ENCODE peak calls at places on chromosomes 16 and 17, in seven cellular contexts. One of them, this sample, is unnamed.

GRCh38 chr17:46099865-46100264 is 93.4 kb downstream of the KANSL1 start:
- DNase-seq in left ventricle myocardium superior: no peak
- DNase-seq in retina: no peak
- DNase-seq in germinal center: no peak
- DNase-seq in foreskin keratinocyte: no peak
- DNase-seq in stimulated activated CD4-positive, alpha-beta T cell treated with anti-CD3 and anti-CD28 coated beads, Interleukin-2, amount 100 ng/mL, for 24 hours: no peak
- DNase-seq in stimulated activated CD8-positive, alpha-beta memory T cell treated with anti-CD3 and anti-CD28 coated beads, Interleukin-7, amount 100 ng/mL, for 24 hours: no peak
- DNase-seq in this sample: no peak

GRCh38 chr17:56909742-56910508 is 3.9 kb downstream of the TRIM25 start:
- DNase-seq in retina: no peak
- DNase-seq in germinal center: no peak
- DNase-seq in stimulated activated CD8-positive, alpha-beta memory T cell treated with anti-CD3 and anti-CD28 coated beads, Interleukin-7, amount 100 ng/mL, for 24 hours: no peak
- DNase-seq in foreskin keratinocyte: no peak
- DNase-seq in left ventricle myocardium superior: no peak
- DNase-seq in stimulated activated CD4-positive, alpha-beta T cell treated with anti-CD3 and anti-CD28 coated beads, Interleukin-2, amount 100 ng/mL, for 24 hours: no peak
- DNase-seq in this sample: peak

GRCh38 chr16:1069154-1069553 is 3.4 kb upstream of the SSTR5 start:
- DNase-seq in germinal center: no peak
- DNase-seq in stimulated activated CD8-positive, alpha-beta memory T cell treated with anti-CD3 and anti-CD28 coated beads, Interleukin-7, amount 100 ng/mL, for 24 hours: no peak
- DNase-seq in stimulated activated CD4-positive, alpha-beta T cell treated with anti-CD3 and anti-CD28 coated beads, Interleukin-2, amount 100 ng/mL, for 24 hours: no peak
- DNase-seq in retina: no peak
- DNase-seq in foreskin keratinocyte: no peak
- DNase-seq in left ventricle myocardium superior: no peak
- DNase-seq in this sample: no peak

GRCh38 chr17:8393470-8394231 is 4.0 kb downstream of the RNF222 start:
- DNase-seq in foreskin keratinocyte: peak
- DNase-seq in stimulated activated CD4-positive, alpha-beta T cell treated with anti-CD3 and anti-CD28 coated beads, Interleukin-2, amount 100 ng/mL, for 24 hours: no peak
- DNase-seq in retina: no peak
- DNase-seq in stimulated activated CD8-positive, alpha-beta memory T cell treated with anti-CD3 and anti-CD28 coated beads, Interleukin-7, amount 100 ng/mL, for 24 hours: no peak
- DNase-seq in left ventricle myocardium superior: no peak
- DNase-seq in germinal center: peak
- DNase-seq in this sample: peak

GRCh38 chr16:89035013-89035697 is 58.1 kb upstream of the CBFA2T3 start:
- DNase-seq in stimulated activated CD8-positive, alpha-beta memory T cell treated with anti-CD3 and anti-CD28 coated beads, Interleukin-7, amount 100 ng/mL, for 24 hours: no peak
- DNase-seq in stimulated activated CD4-positive, alpha-beta T cell treated with anti-CD3 and anti-CD28 coated beads, Interleukin-2, amount 100 ng/mL, for 24 hours: no peak
- DNase-seq in left ventricle myocardium superior: no peak
- DNase-seq in germinal center: no peak
- DNase-seq in foreskin keratinocyte: no peak
- DNase-seq in retina: peak
- DNase-seq in this sample: no peak

GRCh38 chr17:68133370-68134045 is 98.0 kb downstream of the KPNA2 start:
- DNase-seq in stimulated activated CD8-positive, alpha-beta memory T cell treated with anti-CD3 and anti-CD28 coated beads, Interleukin-7, amount 100 ng/mL, for 24 hours: no peak
- DNase-seq in retina: no peak
- DNase-seq in left ventricle myocardium superior: peak
- DNase-seq in germinal center: no peak
- DNase-seq in foreskin keratinocyte: no peak
- DNase-seq in stimulated activated CD4-positive, alpha-beta T cell treated with anti-CD3 and anti-CD28 coated beads, Interleukin-2, amount 100 ng/mL, for 24 hours: no peak
- DNase-seq in this sample: no peak

GRCh38 chr16:28019218-28019617 is 44.3 kb downstream of the GSG1L start:
- DNase-seq in stimulated activated CD4-positive, alpha-beta T cell treated with anti-CD3 and anti-CD28 coated beads, Interleukin-2, amount 100 ng/mL, for 24 hours: no peak
- DNase-seq in germinal center: no peak
- DNase-seq in left ventricle myocardium superior: no peak
- DNase-seq in retina: no peak
- DNase-seq in foreskin keratinocyte: no peak
- DNase-seq in stimulated activated CD8-positive, alpha-beta memory T cell treated with anti-CD3 and anti-CD28 coated beads, Interleukin-7, amount 100 ng/mL, for 24 hours: no peak
- DNase-seq in this sample: no peak

GRCh38 chr17:44400226-44400847 is 10.9 kb upstream of the ITGA2B start:
- DNase-seq in stimulated activated CD4-positive, alpha-beta T cell treated with anti-CD3 and anti-CD28 coated beads, Interleukin-2, amount 100 ng/mL, for 24 hours: no peak
- DNase-seq in left ventricle myocardium superior: no peak
- DNase-seq in germinal center: no peak
- DNase-seq in retina: no peak
- DNase-seq in stimulated activated CD8-positive, alpha-beta memory T cell treated with anti-CD3 and anti-CD28 coated beads, Interleukin-7, amount 100 ng/mL, for 24 hours: no peak
- DNase-seq in foreskin keratinocyte: no peak
- DNase-seq in this sample: no peak

GRCh38 chr17:46978489-46979022 is 497 bp downstream of the RPRML start:
- DNase-seq in stimulated activated CD8-positive, alpha-beta memory T cell treated with anti-CD3 and anti-CD28 coated beads, Interleukin-7, amount 100 ng/mL, for 24 hours: no peak
- DNase-seq in left ventricle myocardium superior: peak
- DNase-seq in germinal center: no peak
- DNase-seq in retina: peak
- DNase-seq in stimulated activated CD4-positive, alpha-beta T cell treated with anti-CD3 and anti-CD28 coated beads, Interleukin-2, amount 100 ng/mL, for 24 hours: no peak
- DNase-seq in foreskin keratinocyte: no peak
- DNase-seq in this sample: no peak

GRCh38 chr16:622920-623280 is 7.9 kb upstream of the WFIKKN1 start:
- DNase-seq in stimulated activated CD8-positive, alpha-beta memory T cell treated with anti-CD3 and anti-CD28 coated beads, Interleukin-7, amount 100 ng/mL, for 24 hours: no peak
- DNase-seq in left ventricle myocardium superior: no peak
- DNase-seq in stimulated activated CD4-positive, alpha-beta T cell treated with anti-CD3 and anti-CD28 coated beads, Interleukin-2, amount 100 ng/mL, for 24 hours: no peak
- DNase-seq in germinal center: no peak
- DNase-seq in retina: no peak
- DNase-seq in foreskin keratinocyte: no peak
- DNase-seq in this sample: no peak

GRCh38 chr17:79826210-79826680 is 13.0 kb downstream of the CBX4 start:
- DNase-seq in stimulated activated CD8-positive, alpha-beta memory T cell treated with anti-CD3 and anti-CD28 coated beads, Interleukin-7, amount 100 ng/mL, for 24 hours: no peak
- DNase-seq in retina: peak
- DNase-seq in foreskin keratinocyte: no peak
- DNase-seq in germinal center: no peak
- DNase-seq in left ventricle myocardium superior: no peak
- DNase-seq in stimulated activated CD4-positive, alpha-beta T cell treated with anti-CD3 and anti-CD28 coated beads, Interleukin-2, amount 100 ng/mL, for 24 hours: no peak
- DNase-seq in this sample: no peak

GRCh38 chr17:83137523-83137922 is 58.1 kb downstream of the METRNL start:
- DNase-seq in left ventricle myocardium superior: no peak
- DNase-seq in retina: no peak
- DNase-seq in germinal center: no peak
- DNase-seq in foreskin keratinocyte: no peak
- DNase-seq in stimulated activated CD4-positive, alpha-beta T cell treated with anti-CD3 and anti-CD28 coated beads, Interleukin-2, amount 100 ng/mL, for 24 hours: no peak
- DNase-seq in stimulated activated CD8-positive, alpha-beta memory T cell treated with anti-CD3 and anti-CD28 coated beads, Interleukin-7, amount 100 ng/mL, for 24 hours: no peak
- DNase-seq in this sample: no peak

GRCh38 chr17:82134101-82134500 is 36.1 kb upstream of the FASN start:
- DNase-seq in stimulated activated CD4-positive, alpha-beta T cell treated with anti-CD3 and anti-CD28 coated beads, Interleukin-2, amount 100 ng/mL, for 24 hours: no peak
- DNase-seq in germinal center: no peak
- DNase-seq in stimulated activated CD8-positive, alpha-beta memory T cell treated with anti-CD3 and anti-CD28 coated beads, Interleukin-7, amount 100 ng/mL, for 24 hours: no peak
- DNase-seq in foreskin keratinocyte: peak
- DNase-seq in retina: no peak
- DNase-seq in left ventricle myocardium superior: no peak
- DNase-seq in this sample: peak

GRCh38 chr16:68345351-68345810 is 34.6 kb downstream of the PRMT7 start:
- DNase-seq in foreskin keratinocyte: no peak
- DNase-seq in stimulated activated CD4-positive, alpha-beta T cell treated with anti-CD3 and anti-CD28 coated beads, Interleukin-2, amount 100 ng/mL, for 24 hours: no peak
- DNase-seq in stimulated activated CD8-positive, alpha-beta memory T cell treated with anti-CD3 and anti-CD28 coated beads, Interleukin-7, amount 100 ng/mL, for 24 hours: no peak
- DNase-seq in left ventricle myocardium superior: no peak
- DNase-seq in retina: no peak
- DNase-seq in germinal center: no peak
- DNase-seq in this sample: no peak